ENCODE peak calls at places on chromosome 18, in four cellular contexts. Q is neuronal stem cell, B is H9, D is H1. M is an unnamed sample.
A peak's percentile ranks its signal among the peaks of the same experiment; 100 is the strongest.

GRCh38 chr18:10197097-10197496 is 257.3 kb upstream of the APCDD1 start:
- DNase-seq in Q (no peak), B (no peak), D (no peak), M (no peak)

GRCh38 chr18:61998957-61999356 is 106.2 kb upstream of the RNF152 start:
- DNase-seq in Q (no peak), B (no peak), D (no peak), M (peak; percentile 79)

GRCh38 chr18:66129248-66129647 is 378.4 kb downstream of the CDH7 start:
- DNase-seq in Q (no peak), B (no peak), D (no peak), M (no peak)

GRCh38 chr18:63887424-63887823 is at the start of gene SERPINB2:
- DNase-seq in Q (no peak), B (no peak), D (no peak), M (no peak)

GRCh38 chr18:44811586-44812125 is 131.0 kb downstream of the SETBP1 start:
- DNase-seq in Q (no peak), B (no peak), D (no peak), M (no peak)

GRCh38 chr18:71443726-71444480 is 1100.2 kb downstream of the CBLN2 start:
- DNase-seq in Q (no peak), B (no peak), D (no peak), M (no peak)

GRCh38 chr18:79613186-79613931 is 66.2 kb upstream of the CTDP1 start:
- DNase-seq in Q (no peak), B (no peak), D (peak; percentile 40), M (no peak)

GRCh38 chr18:76518543-76519155 is 23.6 kb upstream of the ZNF516 start:
- DNase-seq in Q (no peak), B (peak; percentile 73), D (peak; percentile 68), M (peak; percentile 63)

GRCh38 chr18:41809652-41810051 is 145.4 kb upstream of the PIK3C3 start:
- DNase-seq in Q (no peak), B (no peak), D (no peak), M (peak; percentile 2)

GRCh38 chr18:25349131-25349925 is 2.6 kb downstream of the ZNF521 start:
- DNase-seq in Q (peak; percentile 63), B (peak; percentile 43), D (peak; percentile 77), M (peak; percentile 78)

GRCh38 chr18:23879966-23880565 is 134.5 kb upstream of the TTC39C start:
- DNase-seq in Q (no peak), B (no peak), D (no peak), M (no peak)

GRCh38 chr18:73461780-73462059 is 593.9 kb upstream of the NETO1 start:
- DNase-seq in Q (no peak), B (no peak), D (no peak), M (no peak)

GRCh38 chr18:76605341-76605929 is 110.4 kb upstream of the ZNF516 start:
- DNase-seq in Q (no peak), B (no peak), D (no peak), M (no peak)

GRCh38 chr18:58870130-58870529 is 5.5 kb downstream of the ZNF532 start:
- DNase-seq in Q (no peak), B (no peak), D (no peak), M (no peak)

GRCh38 chr18:500556-501405 is at the start of gene COLEC12:
- DNase-seq in Q (peak; percentile 58), B (no peak), D (peak; percentile 58), M (peak; percentile 60)

GRCh38 chr18:56067216-56067611 is 479.2 kb upstream of the TCF4 start:
- DNase-seq in Q (no peak), B (no peak), D (no peak), M (no peak)

GRCh38 chr18:67428148-67428547 is 88.4 kb downstream of the DSEL start:
- DNase-seq in Q (no peak), B (no peak), D (no peak), M (no peak)

GRCh38 chr18:44509048-44509447 is 171.6 kb upstream of the SETBP1 start:
- DNase-seq in Q (no peak), B (no peak), D (no peak), M (no peak)

GRCh38 chr18:11522992-11523391 is 86.4 kb upstream of the SLC35G4 start:
- DNase-seq in Q (no peak), B (no peak), D (no peak), M (peak; percentile 21)

GRCh38 chr18:11521853-11522252 is 87.5 kb upstream of the SLC35G4 start:
- DNase-seq in Q (no peak), B (no peak), D (no peak), M (no peak)

GRCh38 chr18:11518788-11519685 is 90.4 kb upstream of the SLC35G4 start:
- DNase-seq in Q (peak; percentile 51), B (peak; percentile 86), D (peak; percentile 85), M (peak; percentile 58)

GRCh38 chr18:11520536-11520935 is 88.9 kb upstream of the SLC35G4 start:
- DNase-seq in Q (no peak), B (no peak), D (no peak), M (no peak)

DNA sequence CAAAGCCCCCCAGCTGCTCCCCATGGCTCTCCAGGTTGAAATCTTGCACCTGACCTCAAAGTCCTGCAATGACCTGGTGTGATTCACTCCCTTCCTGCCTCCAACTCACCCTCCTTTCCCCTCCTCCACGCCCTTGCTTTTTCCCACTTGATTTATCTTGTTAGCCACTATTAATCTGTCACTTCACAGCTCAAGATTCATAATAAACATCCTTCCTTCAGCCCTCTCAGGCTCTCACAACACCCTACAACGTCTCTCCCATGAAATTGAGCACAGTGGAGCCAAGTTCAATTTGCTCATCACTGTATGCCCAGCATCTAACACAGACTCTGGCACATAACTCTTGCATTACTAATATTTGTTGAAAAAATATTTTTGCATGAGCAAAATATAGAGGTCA is 85.6 kb upstream of the SLC35G4 start:
- DNase-seq in Q (no peak), B (no peak), D (no peak), M (no peak)
- H3K4me2 ChIP-seq in Q (no peak overlapping the region), B (no peak overlapping the region), D (no peak overlapping the region), M (no peak overlapping the region)

DNA sequence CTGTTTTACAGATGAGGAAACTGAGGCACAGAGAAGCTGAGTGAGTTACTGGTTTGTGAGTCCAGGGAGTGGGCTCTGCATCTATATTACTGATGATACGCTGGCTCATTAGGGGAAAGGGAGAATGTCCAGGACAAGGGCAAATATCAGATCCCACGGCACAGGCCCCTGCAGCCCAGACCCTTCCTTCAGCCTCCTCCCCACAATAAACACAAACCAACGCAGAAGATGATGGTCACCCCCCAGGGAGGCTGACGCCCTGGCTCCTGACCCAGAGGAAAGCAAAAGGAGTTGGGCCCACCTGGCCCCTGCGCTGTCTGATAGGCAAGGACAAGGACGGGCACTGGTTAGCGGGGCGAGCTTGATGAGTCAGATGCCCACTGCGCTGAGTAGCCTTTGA is 47.7 kb upstream of the ZBTB7C start:
- DNase-seq in Q (no peak), B (no peak), D (no peak), M (no peak)
- H2BK12ac ChIP-seq in Q (no peak overlapping the region), B (no peak overlapping the region), D (no peak overlapping the region), M (no peak overlapping the region)

DNA sequence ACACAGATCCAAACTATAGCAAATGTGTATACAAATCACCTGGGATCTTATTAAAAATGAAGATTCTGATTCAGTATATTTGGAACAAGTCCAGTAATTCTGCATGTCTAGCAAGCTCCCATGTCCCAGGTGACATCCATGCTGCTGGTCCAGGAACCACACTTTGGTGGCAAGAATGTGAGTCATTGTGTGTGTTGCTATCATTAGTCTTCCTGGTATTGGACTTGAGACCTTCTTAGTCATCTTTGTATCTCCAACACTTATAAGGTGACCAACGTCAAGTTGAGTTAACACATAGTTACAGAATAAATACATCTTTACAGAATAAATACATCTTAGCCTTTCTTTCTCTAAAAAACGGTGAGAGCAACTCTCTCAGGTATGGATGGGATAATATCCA is 107.9 kb upstream of the NDUFV2 start:
- DNase-seq in Q (no peak), B (no peak), D (no peak), M (no peak)
- H2BK15ac ChIP-seq in Q (no peak overlapping the region), B (no peak overlapping the region), D (no peak overlapping the region), M (no peak overlapping the region)

GRCh38 chr18:45830917-45831316 is 5.4 kb downstream of the SIGLEC15 start:
- DNase-seq in Q (no peak), B (no peak), D (no peak), M (no peak)

GRCh38 chr18:45825258-45825744 is at the start of gene SIGLEC15:
- DNase-seq in Q (no peak), B (no peak), D (no peak), M (no peak)

GRCh38 chr18:45829896-45830295 is 4.4 kb downstream of the SIGLEC15 start:
- DNase-seq in Q (no peak), B (no peak), D (no peak), M (no peak)

GRCh38 chr18:45834303-45834702 is 8.8 kb downstream of the SIGLEC15 start:
- DNase-seq in Q (no peak), B (no peak), D (no peak), M (no peak)

GRCh38 chr18:45828917-45829811 is 3.7 kb downstream of the SIGLEC15 start:
- DNase-seq in Q (no peak), B (peak; percentile 58), D (peak; percentile 49), M (no peak)
- H3K4me2 ChIP-seq in Q (no peak overlapping the region), B (no peak overlapping the region), D (no peak overlapping the region), M (no peak overlapping the region)

M was measured in mesenchymal stem cell.